ENCODE peak calls at places on chromosomes 1 and 21, in five cellular contexts. B is IMR-90, F is neuronal stem cell, C is H9, J is H1. M is an unnamed sample.

GRCh38 chr21:32062591-32063227 is 189.9 kb downstream of the HUNK start:
- DNase-seq in B (no peak), F (no peak), C (no peak), J (no peak), M (no peak)

GRCh38 chr21:31132574-31133242 is 94.4 kb upstream of the KRTAP19-8 start:
- DNase-seq in B (peak; percentile 12), F (no peak), C (no peak), J (no peak), M (no peak)

GRCh38 chr1:23600283-23600682 is 41.0 kb upstream of the ID3 start:
- DNase-seq in B (no peak), F (no peak), C (no peak), J (no peak), M (peak; percentile 77)

GRCh38 chr1:214933375-214933774 is 149.2 kb upstream of the KCNK2 start:
- DNase-seq in B (peak; percentile 39), F (no peak), C (no peak), J (no peak), M (no peak)

GRCh38 chr21:43645414-43645891 is 13.8 kb downstream of the HSF2BP start:
- DNase-seq in B (peak; percentile 82), F (peak; percentile 38), C (peak; percentile 49), J (no peak), M (peak; percentile 90)

GRCh38 chr1:210195635-210196160 is 36.9 kb upstream of the SERTAD4 start:
- DNase-seq in B (no peak), F (no peak), C (no peak), J (no peak), M (peak; percentile 69)

GRCh38 chr1:213123532-213123931 is 72.5 kb downstream of the RPS6KC1 start:
- DNase-seq in B (peak; percentile 70), F (no peak), C (no peak), J (no peak), M (peak; percentile 80)

GRCh38 chr1:26529655-26530539 is at the start of gene RPS6KA1:
- DNase-seq in B (peak; percentile 11), F (peak; percentile 78), C (peak; percentile 82), J (no peak), M (peak; percentile 58)

DNA sequence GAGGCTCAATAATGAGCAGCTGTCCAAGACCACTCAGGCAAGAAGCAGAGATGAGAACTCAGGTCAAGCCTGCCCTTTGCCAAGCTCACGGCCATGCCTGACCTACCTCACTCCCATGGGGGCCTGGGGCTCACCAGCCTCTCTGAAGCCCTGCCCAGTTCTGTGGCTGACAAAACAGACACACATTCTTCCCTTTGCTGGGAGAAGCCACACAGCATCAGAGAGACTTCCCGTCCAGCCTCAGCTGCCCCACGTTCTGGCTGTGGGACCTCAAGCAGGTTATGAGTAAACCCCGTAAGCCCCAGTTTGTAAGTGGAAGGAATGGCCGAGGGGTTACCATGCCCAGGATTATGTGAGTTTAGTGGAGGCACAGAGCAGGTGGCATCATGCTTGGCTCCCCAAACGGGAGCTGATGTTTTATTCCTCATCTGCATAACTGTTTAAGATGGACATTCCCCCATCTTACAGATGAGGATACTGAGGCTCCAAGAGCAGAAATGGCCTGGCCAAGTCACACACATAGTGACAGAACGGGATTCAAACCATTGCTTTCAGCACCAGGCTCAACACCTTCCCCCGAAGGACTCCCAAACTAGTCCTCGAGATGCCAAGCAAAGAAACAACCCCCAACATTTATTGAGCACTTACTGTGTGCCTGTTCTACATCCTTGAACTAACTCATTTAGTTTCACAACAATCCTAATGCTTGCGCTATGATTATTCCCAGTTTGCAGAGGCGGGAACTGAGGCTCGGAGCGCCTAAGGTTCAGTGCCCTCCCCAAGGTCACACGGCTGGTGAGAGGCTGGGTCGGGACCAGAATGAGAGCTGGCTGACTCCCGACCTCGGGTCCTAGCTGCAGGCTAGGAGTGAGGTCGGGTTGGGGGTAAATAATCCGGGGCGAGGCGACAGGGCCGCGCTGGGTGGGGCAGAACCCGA is 49.1 kb upstream of the LAPTM5 start:
- DNase-seq in B (no peak), F (no peak), C (no peak), J (no peak), M (no peak)
- H4K91ac ChIP-seq in B (peak overlapping the region; percentile 80), F (no peak overlapping the region), C (no peak overlapping the region), J (no peak overlapping the region), M (no peak overlapping the region)

DNA sequence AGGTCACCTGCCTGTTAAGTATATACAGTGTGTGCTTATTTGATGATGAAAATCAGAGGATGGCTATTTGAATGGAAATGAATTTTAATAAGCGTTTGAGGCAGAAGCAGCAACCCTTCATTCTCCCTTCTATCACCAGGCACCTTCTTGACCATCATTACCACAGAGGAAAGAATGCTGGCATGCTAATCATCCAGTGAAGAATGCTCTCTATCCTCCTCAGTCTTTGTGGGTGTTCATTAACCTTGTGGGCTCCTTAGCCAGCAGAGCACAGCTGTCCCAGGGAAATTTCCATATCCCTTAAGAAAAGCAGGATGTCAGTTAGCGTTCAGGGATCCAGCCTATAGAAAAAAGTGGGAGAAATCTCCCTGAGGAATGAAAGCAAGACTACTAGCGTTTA is 428.0 kb upstream of the CAMK1G start:
- DNase-seq in B (no peak), F (peak; percentile 65), C (peak; percentile 55), J (no peak), M (peak; percentile 51)
- H2BK5ac ChIP-seq in B (no peak overlapping the region), F (no peak overlapping the region), C (no peak overlapping the region), J (no peak overlapping the region), M (no peak overlapping the region)

DNA sequence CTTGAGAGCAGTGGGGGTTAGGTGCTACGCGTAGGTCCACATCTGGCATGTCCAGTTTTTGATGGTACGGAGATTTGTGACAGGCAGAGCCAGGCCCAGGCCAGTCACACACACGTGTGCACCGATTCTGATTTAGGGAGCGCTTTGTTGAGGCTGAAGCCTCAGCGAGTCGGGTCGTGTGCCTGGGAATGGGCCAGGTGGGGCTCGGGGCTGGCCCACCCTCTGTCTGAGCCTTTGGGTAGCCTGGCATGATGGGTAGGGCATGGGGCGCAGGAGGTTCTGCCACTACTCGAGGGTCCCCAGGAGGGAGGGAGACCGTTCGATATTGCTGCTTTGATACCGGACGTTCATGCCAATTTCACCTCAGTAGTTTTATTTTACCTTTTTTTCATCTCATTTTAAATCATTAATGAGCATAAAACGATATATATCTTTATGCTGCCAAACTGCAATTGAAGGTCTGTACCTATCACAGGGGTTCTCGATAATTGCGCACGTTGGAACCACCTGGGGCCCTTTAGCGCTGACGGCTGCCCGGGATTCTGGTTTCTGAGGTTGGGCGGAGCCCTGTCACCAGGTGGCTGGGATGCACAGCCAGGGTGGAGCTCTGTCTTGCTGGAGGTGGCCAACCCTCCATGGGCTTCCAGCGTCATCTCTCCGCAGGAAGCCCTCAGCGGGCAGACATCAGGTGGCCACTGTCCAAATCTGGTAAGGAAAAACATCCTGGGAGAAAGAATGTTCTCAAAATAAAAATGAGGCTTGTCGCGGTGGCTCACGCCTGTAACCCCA is 71.9 kb downstream of the SCCPDH start:
- DNase-seq in B (no peak), F (no peak), C (no peak), J (no peak), M (no peak)
- H3K18ac ChIP-seq in B (no peak overlapping the region), F (peak overlapping the region; percentile 22), C (no peak overlapping the region), J (peak overlapping the region; percentile 56), M (no peak overlapping the region)

DNA sequence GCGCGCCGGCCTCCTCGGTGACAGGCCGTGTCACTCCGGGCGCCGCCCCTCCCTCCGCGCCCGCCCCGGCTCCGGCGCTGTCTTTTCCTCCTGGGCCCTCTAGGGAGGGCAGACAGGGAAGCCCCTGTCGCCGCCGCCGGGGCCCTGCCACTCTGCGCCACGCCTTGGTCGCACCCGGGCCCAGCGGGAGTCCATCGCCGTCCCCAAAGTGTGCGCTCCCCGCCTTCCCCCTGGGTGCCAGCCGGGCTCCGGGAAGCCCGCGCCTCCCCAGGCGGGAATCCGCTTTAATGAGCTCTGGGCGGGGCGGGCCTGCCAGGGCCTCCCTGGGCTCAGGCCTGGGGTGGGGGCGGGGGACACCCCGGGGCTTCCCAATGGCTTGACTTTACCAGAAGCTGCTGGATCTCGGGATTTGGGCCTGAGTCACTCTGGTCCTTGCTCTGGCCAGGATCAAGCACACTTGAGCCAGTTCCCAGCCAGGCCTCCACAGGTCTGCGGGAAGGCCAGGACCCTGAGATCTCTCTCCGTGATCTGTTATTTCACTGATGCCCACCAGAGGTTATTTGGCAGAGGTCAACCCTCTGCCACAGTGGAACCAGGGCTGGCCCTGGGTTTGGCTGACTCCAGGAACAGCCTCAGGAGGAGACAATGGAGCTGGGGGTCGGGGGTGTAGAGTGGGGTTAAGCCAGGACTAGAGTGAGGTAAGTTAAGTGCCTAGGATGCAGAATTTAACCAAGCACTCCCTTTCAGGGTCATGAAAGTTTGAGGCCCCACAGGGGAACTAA is 178.4 kb upstream of the EDN2 start:
- DNase-seq in B (peak; percentile 84), F (peak; percentile 62), C (peak; percentile 45), J (no peak), M (peak; percentile 90)
- H4K91ac ChIP-seq in B (peak overlapping the region; percentile 62), F (no peak overlapping the region), C (no peak overlapping the region), J (no peak overlapping the region), M (peak overlapping the region; percentile 33)

GRCh38 chr1:235675152-235675890 is 25.7 kb upstream of the GNG4 start:
- DNase-seq in B (peak; percentile 18), F (no peak), C (no peak), J (no peak), M (peak; percentile 10)
- H2BK5ac ChIP-seq in B (peak overlapping the region; percentile 81), F (no peak overlapping the region), C (no peak overlapping the region), J (peak overlapping the region; percentile 97), M (peak overlapping the region; percentile 4)

GRCh38 chr1:234683856-234684632 is 74.1 kb upstream of the IRF2BP2 start:
- DNase-seq in B (peak; percentile 75), F (no peak), C (peak; percentile 53), J (no peak), M (peak; percentile 91)
- H3K18ac ChIP-seq in B (peak overlapping the region; percentile 18), F (peak overlapping the region; percentile 64), C (no peak overlapping the region), J (no peak overlapping the region), M (no peak overlapping the region)

DNA sequence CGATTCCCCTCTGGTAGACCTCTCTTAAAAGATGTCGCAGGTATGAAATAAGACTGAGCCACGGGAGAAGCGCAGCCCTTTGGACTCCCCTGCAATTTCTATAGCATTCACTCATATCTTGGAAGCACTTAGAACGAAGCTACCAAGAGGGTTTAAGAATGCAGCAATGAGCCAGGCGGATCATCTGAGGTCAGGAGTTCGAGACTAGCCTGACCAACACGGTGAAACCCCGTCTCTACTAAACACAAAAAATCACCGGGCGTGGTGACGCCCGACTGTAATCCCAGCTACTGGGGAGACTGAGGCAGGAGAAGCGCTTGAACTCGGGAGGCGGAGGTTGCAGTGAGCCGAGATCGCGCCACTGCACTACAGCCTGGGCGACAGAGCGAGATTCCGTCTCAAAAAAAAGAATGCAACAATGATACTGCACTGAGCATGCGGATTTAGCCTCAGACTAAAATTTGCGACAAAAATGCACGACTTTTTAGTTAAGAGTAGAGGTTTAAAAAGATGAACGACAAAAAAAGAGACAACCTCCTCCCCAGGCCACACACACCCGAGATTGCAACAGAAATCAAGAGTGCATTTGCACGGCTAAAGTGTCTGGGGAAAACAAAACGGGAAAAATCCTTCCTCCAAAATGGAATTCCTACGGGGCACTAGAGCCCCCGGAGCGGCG is 724 bp downstream of the TOMM20 start:
- DNase-seq in B (no peak), F (no peak), C (no peak), J (no peak), M (peak; percentile 50)
- H4K91ac ChIP-seq in B (peak overlapping the region; percentile 78), F (peak overlapping the region; percentile 100), C (no peak overlapping the region), J (peak overlapping the region; percentile 54), M (peak overlapping the region; percentile 89)